ENCODE peak calls at places on chromosome 1, in five cellular contexts. One of them, this sample, is unnamed.

GRCh38 chr1:5532811-5533210 is 459.4 kb downstream of the NPHP4 start:
- DNase-seq in H54: no peak
- DNase-seq in choroid plexus epithelial cell: no peak
- DNase-seq in A549: no peak
- DNase-seq in GM23338: no peak
- DNase-seq in this sample: no peak

GRCh38 chr1:63892632-63893395 is 119.0 kb downstream of the ROR1 start:
- DNase-seq in H54: no peak
- DNase-seq in A549: peak; percentile 18
- DNase-seq in GM23338: no peak
- DNase-seq in choroid plexus epithelial cell: peak; percentile 78
- DNase-seq in this sample: peak; percentile 83

GRCh38 chr1:210722410-210723081 is 393.8 kb downstream of the HHAT start:
- DNase-seq in A549: no peak
- DNase-seq in H54: no peak
- DNase-seq in GM23338: no peak
- DNase-seq in choroid plexus epithelial cell: no peak
- DNase-seq in this sample: no peak

GRCh38 chr1:87669671-87670070 is 341.0 kb downstream of the LMO4 start:
- DNase-seq in H54: no peak
- DNase-seq in A549: no peak
- DNase-seq in choroid plexus epithelial cell: no peak
- DNase-seq in GM23338: no peak
- DNase-seq in this sample: no peak

GRCh38 chr1:165914136-165914798 is 86.9 kb downstream of the UCK2 start:
- DNase-seq in GM23338: peak; percentile 81
- DNase-seq in A549: peak; percentile 79
- DNase-seq in H54: peak; percentile 48
- DNase-seq in choroid plexus epithelial cell: peak; percentile 94
- DNase-seq in this sample: peak; percentile 52

GRCh38 chr1:97093742-97094141 is 372.2 kb downstream of the PTBP2 start:
- DNase-seq in H54: no peak
- DNase-seq in A549: no peak
- DNase-seq in GM23338: no peak
- DNase-seq in choroid plexus epithelial cell: peak; percentile 62
- DNase-seq in this sample: no peak

GRCh38 chr1:212607206-212607923 is 1.2 kb upstream of the ATF3 start:
- DNase-seq in choroid plexus epithelial cell: no peak
- DNase-seq in GM23338: peak; percentile 52
- DNase-seq in H54: no peak
- DNase-seq in A549: no peak
- DNase-seq in this sample: peak; percentile 31

GRCh38 chr1:183778568-183779433 is 26.1 kb upstream of the RGL1 start:
- DNase-seq in H54: no peak
- DNase-seq in GM23338: no peak
- DNase-seq in A549: no peak
- DNase-seq in choroid plexus epithelial cell: no peak
- DNase-seq in this sample: no peak

GRCh38 chr1:94634977-94635416 is 93.4 kb upstream of the F3 start:
- DNase-seq in H54: no peak
- DNase-seq in A549: no peak
- DNase-seq in GM23338: no peak
- DNase-seq in choroid plexus epithelial cell: peak; percentile 51
- DNase-seq in this sample: no peak

GRCh38 chr1:151718011-151718431 is 1.4 kb upstream of the CELF3 start:
- DNase-seq in A549: no peak
- DNase-seq in choroid plexus epithelial cell: peak; percentile 6
- DNase-seq in GM23338: no peak
- DNase-seq in H54: no peak
- DNase-seq in this sample: no peak

GRCh38 chr1:22044690-22045420 is 7.7 kb upstream of the CDC42 start:
- DNase-seq in A549: no peak
- DNase-seq in choroid plexus epithelial cell: peak; percentile 89
- DNase-seq in H54: no peak
- DNase-seq in GM23338: no peak
- DNase-seq in this sample: peak; percentile 63

GRCh38 chr1:66258404-66259105 is 275.4 kb upstream of the SGIP1 start:
- DNase-seq in A549: peak; percentile 52
- DNase-seq in choroid plexus epithelial cell: no peak
- DNase-seq in H54: no peak
- DNase-seq in GM23338: peak; percentile 49
- DNase-seq in this sample: no peak

GRCh38 chr1:37721565-37721964 is 29.2 kb downstream of the CDCA8 start:
- DNase-seq in GM23338: peak; percentile 47
- DNase-seq in choroid plexus epithelial cell: peak; percentile 18
- DNase-seq in A549: no peak
- DNase-seq in H54: no peak
- DNase-seq in this sample: no peak

GRCh38 chr1:42698081-42698813 is 16.0 kb downstream of the YBX1 start:
- DNase-seq in A549: no peak
- DNase-seq in GM23338: no peak
- DNase-seq in choroid plexus epithelial cell: no peak
- DNase-seq in H54: no peak
- DNase-seq in this sample: no peak

GRCh38 chr1:155910621-155911121 is 478 bp downstream of the RIT1 start:
- DNase-seq in H54: peak; percentile 47
- DNase-seq in GM23338: peak; percentile 54
- DNase-seq in choroid plexus epithelial cell: peak; percentile 53
- DNase-seq in A549: peak; percentile 59
- DNase-seq in this sample: no peak

GRCh38 chr1:180633092-180634045 is 1.5 kb downstream of the XPR1 start:
- DNase-seq in A549: no peak
- DNase-seq in H54: no peak
- DNase-seq in choroid plexus epithelial cell: peak; percentile 61
- DNase-seq in GM23338: no peak
- DNase-seq in this sample: no peak

GRCh38 chr1:153968000-153968363 is 280 bp downstream of the CREB3L4 start:
- DNase-seq in H54: no peak
- DNase-seq in choroid plexus epithelial cell: no peak
- DNase-seq in GM23338: peak; percentile 79
- DNase-seq in A549: no peak
- DNase-seq in this sample: peak; percentile 56

GRCh38 chr1:211630236-211631081 is 45.0 kb downstream of the NEK2 start:
- DNase-seq in A549: no peak
- DNase-seq in H54: no peak
- DNase-seq in GM23338: peak; percentile 61
- DNase-seq in choroid plexus epithelial cell: peak; percentile 67
- DNase-seq in this sample: no peak